ENCODE peak calls at places on chromosome X, in ten cellular contexts. C, Y, M, G, S, J, H, Q, Z and I are unnamed samples.
A peak's percentile ranks its signal among the peaks of the same experiment; 100 is the strongest.

GRCh38 chrX:97984641-97985040 is 1100.9 kb downstream of the RPA4 start:
- DNase-seq in C (no peak), Y (no peak), M (no peak), G (no peak), S (no peak), J (no peak), H (no peak), Q (no peak), Z (no peak), I (peak; percentile 85)

GRCh38 chrX:10395179-10395578 is 225.2 kb downstream of the MID1 start:
- DNase-seq in C (no peak), Y (no peak), M (no peak), G (no peak), S (no peak), J (no peak), H (no peak), Q (no peak), Z (no peak), I (no peak)

GRCh38 chrX:151359931-151360871 is 36.8 kb upstream of the VMA21 start:
- DNase-seq in C (peak; percentile 12), Y (no peak), M (peak; percentile 53), G (peak; percentile 30), S (peak; percentile 11), J (peak; percentile 17), H (no peak), Q (no peak), Z (no peak), I (peak; percentile 3)

GRCh38 chrX:35711281-35711680 is 86.9 kb upstream of the MAGEB16 start:
- DNase-seq in C (no peak), Y (no peak), M (no peak), G (no peak), S (no peak), J (no peak), H (peak; percentile 26), Q (no peak), Z (no peak), I (no peak)

GRCh38 chrX:13120017-13120416 is 75.6 kb upstream of the FAM9C start:
- DNase-seq in C (peak; percentile 70), Y (peak; percentile 24), M (peak; percentile 20), G (peak; percentile 11), S (peak; percentile 60), J (no peak), H (peak; percentile 93), Q (peak; percentile 79), Z (peak; percentile 67), I (peak; percentile 57)

GRCh38 chrX:100895365-100896075 is 21.4 kb upstream of the NOX1 start:
- DNase-seq in C (peak; percentile 26), Y (no peak), M (peak; percentile 28), G (no peak), S (no peak), J (no peak), H (peak; percentile 15), Q (no peak), Z (no peak), I (peak; percentile 94)

GRCh38 chrX:72057331-72057730 is 74.4 kb downstream of the RTL5 start:
- DNase-seq in C (no peak), Y (no peak), M (no peak), G (no peak), S (no peak), J (no peak), H (no peak), Q (no peak), Z (peak; percentile 30), I (no peak)

GRCh38 chrX:40039887-40040286 is 57.9 kb downstream of the BCOR start:
- DNase-seq in C (no peak), Y (no peak), M (no peak), G (no peak), S (no peak), J (no peak), H (no peak), Q (no peak), Z (no peak), I (no peak)

GRCh38 chrX:108217877-108218276 is 126.3 kb downstream of the ATG4A start:
- DNase-seq in C (no peak), Y (no peak), M (no peak), G (peak; percentile 10), S (no peak), J (peak; percentile 43), H (no peak), Q (no peak), Z (no peak), I (no peak)

GRCh38 chrX:262391-262909 is 18.7 kb upstream of the PLCXD1 start:
- DNase-seq in C (no peak), Y (no peak), M (no peak), G (no peak), S (no peak), J (no peak), H (no peak), Q (no peak), Z (no peak), I (no peak)

GRCh38 chrX:15977644-15978043 is 123.0 kb upstream of the AP1S2 start:
- DNase-seq in C (no peak), Y (no peak), M (no peak), G (no peak), S (no peak), J (no peak), H (no peak), Q (no peak), Z (no peak), I (no peak)

GRCh38 chrX:54182194-54182863 is 725 bp downstream of the FAM120C start:
- DNase-seq in C (peak; percentile 47), Y (peak; percentile 62), M (peak; percentile 28), G (peak; percentile 59), S (peak; percentile 47), J (peak; percentile 43), H (no peak), Q (peak; percentile 59), Z (peak; percentile 82), I (no peak)

GRCh38 chrX:8748855-8749254 is 16.9 kb upstream of the ANOS1 start:
- DNase-seq in C (peak; percentile 22), Y (no peak), M (peak; percentile 61), G (no peak), S (no peak), J (no peak), H (peak; percentile 22), Q (no peak), Z (no peak), I (peak; percentile 36)
- TF ChIP-seq CTCF in C (peak; percentile 35), Y (peak; percentile 28), M (peak; percentile 57), G (peak; percentile 13), S (peak; percentile 12), J (peak; percentile 19), H (peak; percentile 69), Q (no peak), Z (peak; percentile 54), I (peak; percentile 60)

GRCh38 chrX:74546984-74547383 is 67.4 kb downstream of the RLIM start:
- DNase-seq in C (no peak), Y (no peak), M (no peak), G (no peak), S (no peak), J (no peak), H (no peak), Q (peak; percentile 47), Z (no peak), I (no peak)

GRCh38 chrX:74551934-74552333 is 62.5 kb downstream of the RLIM start:
- DNase-seq in C (no peak), Y (no peak), M (no peak), G (no peak), S (no peak), J (no peak), H (no peak), Q (no peak), Z (no peak), I (no peak)

GRCh38 chrX:74545880-74546279 is 68.5 kb downstream of the RLIM start:
- DNase-seq in C (no peak), Y (no peak), M (no peak), G (no peak), S (no peak), J (no peak), H (no peak), Q (peak; percentile 40), Z (no peak), I (no peak)

GRCh38 chrX:74550295-74550802 is 64.1 kb downstream of the RLIM start:
- DNase-seq in C (peak; percentile 77), Y (peak; percentile 71), M (peak; percentile 84), G (peak; percentile 84), S (peak; percentile 61), J (peak; percentile 83), H (peak; percentile 54), Q (peak; percentile 83), Z (peak; percentile 88), I (peak; percentile 44)
- H3K4me3 ChIP-seq in C (no peak overlapping the region), Y (peak overlapping the region; percentile 22), M (no peak overlapping the region), G (no peak overlapping the region), S (no peak overlapping the region), J (no peak overlapping the region), H (peak overlapping the region; percentile 26), Q (peak overlapping the region; percentile 11), Z (no peak overlapping the region), I (no peak overlapping the region)

DNA sequence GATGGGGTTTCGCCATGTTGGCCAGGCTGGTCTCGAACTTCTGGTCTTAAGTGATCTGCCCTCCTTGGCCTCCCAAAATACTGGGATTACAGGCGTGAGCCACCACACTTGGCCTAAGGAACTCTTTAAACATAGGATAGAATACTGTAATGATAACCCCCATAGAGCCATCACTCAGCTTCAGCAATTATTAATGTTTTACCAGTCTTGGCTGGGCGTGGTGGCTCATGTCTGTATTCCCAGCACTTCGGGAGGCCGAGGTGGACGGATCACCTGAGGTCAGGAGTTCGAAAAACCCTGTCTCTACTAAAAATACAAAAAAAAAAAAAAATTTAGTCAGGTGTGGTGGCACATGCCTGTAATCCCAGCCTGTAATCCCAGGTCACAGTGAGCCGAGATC is 15.1 kb downstream of the EIF2S3 start:
- DNase-seq in C (no peak), Y (no peak), M (no peak), G (no peak), S (no peak), J (no peak), H (no peak), Q (no peak), Z (no peak), I (no peak)
- H3K36me3 ChIP-seq in C (peaks cover 4% of the 10 kb centered on the region), Y (peaks cover 77% of the 10 kb centered on the region), M (peaks cover 61% of the 10 kb centered on the region), G (no peaks in the 10 kb centered on the region), S (peaks cover 16% of the 10 kb centered on the region), J (no peaks in the 10 kb centered on the region), H (peaks cover 56% of the 10 kb centered on the region), Q (peaks cover 77% of the 10 kb centered on the region), Z (peaks cover 95% of the 10 kb centered on the region), I (peaks cover 3% of the 10 kb centered on the region)

GRCh38 chrX:28701222-28701621 is 114.0 kb downstream of the IL1RAPL1 start:
- DNase-seq in C (no peak), Y (no peak), M (no peak), G (no peak), S (no peak), J (no peak), H (no peak), Q (no peak), Z (no peak), I (no peak)
- TF ChIP-seq CTCF in C (no peak), Y (no peak), M (no peak), G (no peak), S (no peak), J (no peak), H (no peak), Q (no peak), Z (no peak), I (no peak)

DNA sequence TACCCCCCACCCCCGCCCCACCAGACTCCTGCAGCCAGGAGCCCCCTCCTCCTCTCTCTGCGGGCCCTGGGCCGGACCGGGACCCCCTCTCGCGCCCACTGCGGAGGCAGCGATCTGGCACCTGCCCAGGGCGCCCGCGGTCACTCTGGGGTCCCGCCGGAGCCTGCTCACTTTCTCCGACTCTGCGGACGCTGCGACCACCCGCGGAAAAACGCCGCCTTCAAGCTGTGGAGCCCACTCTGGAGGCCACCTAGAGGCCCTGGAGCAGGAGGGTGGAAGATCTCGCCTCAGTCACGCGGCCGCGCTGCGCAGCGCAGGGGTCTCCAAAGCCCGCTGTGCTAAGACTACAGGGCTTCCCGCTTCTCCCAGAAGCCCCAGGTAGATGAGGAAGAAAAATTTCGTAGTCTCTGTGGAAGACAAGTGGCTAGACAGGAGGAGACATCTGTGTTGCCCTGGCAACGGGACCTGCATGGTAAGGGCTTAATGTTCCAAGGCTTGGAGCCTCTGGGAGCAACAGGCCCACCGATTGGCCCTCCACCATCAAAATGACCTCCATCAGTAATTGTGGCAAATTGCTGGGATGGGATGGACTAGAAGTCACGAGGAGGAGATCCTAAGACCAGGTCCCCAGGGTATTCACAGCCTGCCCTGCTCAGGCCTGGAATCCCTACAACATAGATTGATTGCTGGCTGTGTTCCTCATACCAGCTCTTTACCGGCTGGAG is at the start of gene PNMA6F:
- DNase-seq in C (no peak), Y (no peak), M (no peak), G (no peak), S (no peak), J (no peak), H (no peak), Q (peak; percentile 44), Z (no peak), I (no peak)
- H3K4me3 ChIP-seq in C (no peak within 1 kb of the TSS), Y (no peak within 1 kb of the TSS), M (no peak within 1 kb of the TSS), G (no peak within 1 kb of the TSS), S (no peak within 1 kb of the TSS), J (no peak within 1 kb of the TSS), H (no peak within 1 kb of the TSS), Q (no peak within 1 kb of the TSS), Z (no peak within 1 kb of the TSS), I (no peak within 1 kb of the TSS)